ENCODE peak calls at places on chromosome 7, in four cellular contexts. R, Z, Y and L are unnamed samples.

GRCh38 chr7:128221929-128222403 is 19.1 kb upstream of the LEP start:
- DNase-seq in R (peak), Z (no peak), Y (no peak), L (peak)

GRCh38 chr7:104950006-104950405 is 64.0 kb upstream of the KMT2E start:
- DNase-seq in R (no peak), Z (no peak), Y (no peak), L (no peak)

GRCh38 chr7:102872460-102872859 is 40.3 kb upstream of the LRRC17 start:
- DNase-seq in R (peak), Z (peak), Y (no peak), L (peak)

GRCh38 chr7:106071356-106071998 is 40.6 kb downstream of the SYPL1 start:
- DNase-seq in R (no peak), Z (peak), Y (peak), L (peak)

GRCh38 chr7:158277219-158278141 is 310.1 kb downstream of the PTPRN2 start:
- DNase-seq in R (no peak), Z (no peak), Y (no peak), L (no peak)

GRCh38 chr7:14024406-14024805 is 34.9 kb upstream of the ETV1 start:
- DNase-seq in R (no peak), Z (no peak), Y (no peak), L (no peak)

GRCh38 chr7:40232242-40232929 is 97.6 kb downstream of the SUGCT start:
- DNase-seq in R (peak), Z (peak), Y (no peak), L (peak)

GRCh38 chr7:514651-515598 is 4.7 kb downstream of the PDGFA start:
- DNase-seq in R (no peak), Z (no peak), Y (no peak), L (no peak)

GRCh38 chr7:84784450-84784849 is 402.4 kb downstream of the SEMA3D start:
- DNase-seq in R (no peak), Z (no peak), Y (no peak), L (no peak)

GRCh38 chr7:138483516-138483915 is 23.5 kb downstream of the TRIM24 start:
- DNase-seq in R (no peak), Z (no peak), Y (no peak), L (no peak)